ENCODE peak calls at places on chromosomes 7 and 10, in six cellular contexts. One of them, this sample, is unnamed.

GRCh38 chr10:99344715-99345114 is 15.6 kb downstream of the CNNM1 start:
- DNase-seq in K562: no peak
- DNase-seq in sigmoid colon: no peak
- DNase-seq in cardiac muscle cell: no peak
- DNase-seq in foreskin keratinocyte: no peak
- DNase-seq in Peyer's patch: no peak
- DNase-seq in this sample: no peak

GRCh38 chr10:581776-582330 is 107.6 kb downstream of the DIP2C start:
- DNase-seq in K562: no peak
- DNase-seq in foreskin keratinocyte: no peak
- DNase-seq in sigmoid colon: no peak
- DNase-seq in Peyer's patch: no peak
- DNase-seq in cardiac muscle cell: no peak
- DNase-seq in this sample: no peak

GRCh38 chr10:17425584-17426262 is 28.7 kb downstream of the ST8SIA6 start:
- DNase-seq in cardiac muscle cell: no peak
- DNase-seq in foreskin keratinocyte: no peak
- DNase-seq in sigmoid colon: no peak
- DNase-seq in Peyer's patch: no peak
- DNase-seq in K562: peak; percentile 97
- DNase-seq in this sample: no peak

GRCh38 chr7:44276571-44277101 is 48.8 kb downstream of the CAMK2B start:
- DNase-seq in Peyer's patch: no peak
- DNase-seq in sigmoid colon: peak; percentile 37
- DNase-seq in foreskin keratinocyte: no peak
- DNase-seq in K562: no peak
- DNase-seq in cardiac muscle cell: no peak
- DNase-seq in this sample: no peak

GRCh38 chr10:22945934-22946673 is 18.3 kb downstream of the ARMC3 start:
- DNase-seq in cardiac muscle cell: no peak
- DNase-seq in foreskin keratinocyte: no peak
- DNase-seq in Peyer's patch: no peak
- DNase-seq in sigmoid colon: no peak
- DNase-seq in K562: no peak
- DNase-seq in this sample: no peak

GRCh38 chr10:74223755-74224530 is 72.9 kb downstream of the ADK start:
- DNase-seq in foreskin keratinocyte: peak; percentile 90
- DNase-seq in cardiac muscle cell: peak; percentile 32
- DNase-seq in Peyer's patch: no peak
- DNase-seq in sigmoid colon: no peak
- DNase-seq in K562: no peak
- DNase-seq in this sample: peak; percentile 91

GRCh38 chr10:81831060-81831459 is 43.9 kb upstream of the NRG3 start:
- DNase-seq in Peyer's patch: no peak
- DNase-seq in foreskin keratinocyte: no peak
- DNase-seq in K562: no peak
- DNase-seq in sigmoid colon: no peak
- DNase-seq in cardiac muscle cell: no peak
- DNase-seq in this sample: no peak

GRCh38 chr7:157006205-157006747 is 4.2 kb downstream of the MNX1 start:
- DNase-seq in foreskin keratinocyte: no peak
- DNase-seq in Peyer's patch: no peak
- DNase-seq in cardiac muscle cell: no peak
- DNase-seq in K562: no peak
- DNase-seq in sigmoid colon: no peak
- DNase-seq in this sample: no peak

GRCh38 chr10:79102056-79102874 is 33.5 kb downstream of the ZMIZ1 start:
- DNase-seq in Peyer's patch: no peak
- DNase-seq in foreskin keratinocyte: peak; percentile 9
- DNase-seq in sigmoid colon: peak; percentile 93
- DNase-seq in K562: peak; percentile 44
- DNase-seq in cardiac muscle cell: peak; percentile 34
- DNase-seq in this sample: peak; percentile 73

GRCh38 chr10:99859585-99859984 is 77.1 kb downstream of the ABCC2 start:
- DNase-seq in cardiac muscle cell: no peak
- DNase-seq in sigmoid colon: no peak
- DNase-seq in Peyer's patch: no peak
- DNase-seq in K562: peak; percentile 18
- DNase-seq in foreskin keratinocyte: no peak
- DNase-seq in this sample: no peak

GRCh38 chr10:104622598-104623209 is 18.4 kb upstream of the SORCS3 start:
- DNase-seq in sigmoid colon: no peak
- DNase-seq in K562: peak; percentile 14
- DNase-seq in cardiac muscle cell: no peak
- DNase-seq in Peyer's patch: no peak
- DNase-seq in foreskin keratinocyte: peak; percentile 47
- DNase-seq in this sample: peak; percentile 78

GRCh38 chr7:117951285-117951684 is 78.0 kb upstream of the CTTNBP2 start:
- DNase-seq in K562: no peak
- DNase-seq in sigmoid colon: no peak
- DNase-seq in foreskin keratinocyte: peak; percentile 92
- DNase-seq in cardiac muscle cell: no peak
- DNase-seq in Peyer's patch: no peak
- DNase-seq in this sample: peak; percentile 68

GRCh38 chr7:27145884-27146401 is 1.6 kb downstream of the HOXA6 start:
- DNase-seq in sigmoid colon: no peak
- DNase-seq in foreskin keratinocyte: no peak
- DNase-seq in cardiac muscle cell: no peak
- DNase-seq in Peyer's patch: no peak
- DNase-seq in K562: no peak
- DNase-seq in this sample: no peak

GRCh38 chr7:131723926-131724325 is 167.5 kb upstream of the PODXL start:
- DNase-seq in sigmoid colon: no peak
- DNase-seq in cardiac muscle cell: peak; percentile 21
- DNase-seq in K562: no peak
- DNase-seq in foreskin keratinocyte: peak; percentile 2
- DNase-seq in Peyer's patch: no peak
- DNase-seq in this sample: no peak

GRCh38 chr10:118590334-118590733 is 5.1 kb downstream of the PRLHR start:
- DNase-seq in cardiac muscle cell: peak; percentile 66
- DNase-seq in foreskin keratinocyte: peak; percentile 42
- DNase-seq in K562: no peak
- DNase-seq in sigmoid colon: no peak
- DNase-seq in Peyer's patch: no peak
- DNase-seq in this sample: peak; percentile 34

GRCh38 chr10:35413985-35414861 is 77.9 kb downstream of the CCNY start:
- DNase-seq in foreskin keratinocyte: peak; percentile 41
- DNase-seq in Peyer's patch: no peak
- DNase-seq in sigmoid colon: peak; percentile 56
- DNase-seq in cardiac muscle cell: no peak
- DNase-seq in K562: peak; percentile 85
- DNase-seq in this sample: no peak

GRCh38 chr7:97461596-97461995 is 270.3 kb upstream of the TAC1 start:
- DNase-seq in cardiac muscle cell: no peak
- DNase-seq in Peyer's patch: no peak
- DNase-seq in K562: no peak
- DNase-seq in foreskin keratinocyte: no peak
- DNase-seq in sigmoid colon: no peak
- DNase-seq in this sample: no peak

GRCh38 chr10:85213493-85213892 is 885.1 kb downstream of the CCSER2 start:
- DNase-seq in Peyer's patch: no peak
- DNase-seq in K562: no peak
- DNase-seq in foreskin keratinocyte: no peak
- DNase-seq in sigmoid colon: no peak
- DNase-seq in cardiac muscle cell: no peak
- DNase-seq in this sample: no peak

GRCh38 chr7:87895363-87895762 is 19.1 kb downstream of the DBF4 start:
- DNase-seq in Peyer's patch: no peak
- DNase-seq in cardiac muscle cell: no peak
- DNase-seq in sigmoid colon: no peak
- DNase-seq in foreskin keratinocyte: no peak
- DNase-seq in K562: no peak
- DNase-seq in this sample: no peak

GRCh38 chr7:87899258-87899657 is 23.0 kb downstream of the DBF4 start:
- DNase-seq in foreskin keratinocyte: no peak
- DNase-seq in Peyer's patch: no peak
- DNase-seq in cardiac muscle cell: no peak
- DNase-seq in sigmoid colon: no peak
- DNase-seq in K562: no peak
- DNase-seq in this sample: no peak
- H3K27ac ChIP-seq in foreskin keratinocyte: no peak overlapping the region
- H3K27ac ChIP-seq in Peyer's patch: no peak overlapping the region
- H3K27ac ChIP-seq in cardiac muscle cell: no peak overlapping the region
- H3K27ac ChIP-seq in sigmoid colon: no peak overlapping the region
- H3K27ac ChIP-seq in K562: no peak overlapping the region
- H3K27ac ChIP-seq in this sample: no peak overlapping the region

GRCh38 chr7:14637968-14638367 is 264.6 kb downstream of the DGKB start:
- DNase-seq in Peyer's patch: no peak
- DNase-seq in cardiac muscle cell: peak; percentile 2
- DNase-seq in foreskin keratinocyte: no peak
- DNase-seq in K562: no peak
- DNase-seq in sigmoid colon: no peak
- DNase-seq in this sample: no peak
- TF ChIP-seq CTCF in Peyer's patch: no peak
- TF ChIP-seq CTCF in cardiac muscle cell: no peak
- TF ChIP-seq CTCF in foreskin keratinocyte: peak; percentile 24
- TF ChIP-seq CTCF in K562: no peak
- TF ChIP-seq CTCF in sigmoid colon: no peak
- TF ChIP-seq CTCF in this sample: peak; percentile 15

GRCh38 chr7:120876922-120877321 is 19.0 kb upstream of the TSPAN12 start:
- DNase-seq in foreskin keratinocyte: peak; percentile 28
- DNase-seq in Peyer's patch: no peak
- DNase-seq in K562: no peak
- DNase-seq in cardiac muscle cell: no peak
- DNase-seq in sigmoid colon: no peak
- DNase-seq in this sample: no peak
- H3K27ac ChIP-seq in foreskin keratinocyte: no peak overlapping the region
- H3K27ac ChIP-seq in Peyer's patch: no peak overlapping the region
- H3K27ac ChIP-seq in K562: no peak overlapping the region
- H3K27ac ChIP-seq in cardiac muscle cell: no peak overlapping the region
- H3K27ac ChIP-seq in sigmoid colon: no peak overlapping the region
- H3K27ac ChIP-seq in this sample: no peak overlapping the region

DNA sequence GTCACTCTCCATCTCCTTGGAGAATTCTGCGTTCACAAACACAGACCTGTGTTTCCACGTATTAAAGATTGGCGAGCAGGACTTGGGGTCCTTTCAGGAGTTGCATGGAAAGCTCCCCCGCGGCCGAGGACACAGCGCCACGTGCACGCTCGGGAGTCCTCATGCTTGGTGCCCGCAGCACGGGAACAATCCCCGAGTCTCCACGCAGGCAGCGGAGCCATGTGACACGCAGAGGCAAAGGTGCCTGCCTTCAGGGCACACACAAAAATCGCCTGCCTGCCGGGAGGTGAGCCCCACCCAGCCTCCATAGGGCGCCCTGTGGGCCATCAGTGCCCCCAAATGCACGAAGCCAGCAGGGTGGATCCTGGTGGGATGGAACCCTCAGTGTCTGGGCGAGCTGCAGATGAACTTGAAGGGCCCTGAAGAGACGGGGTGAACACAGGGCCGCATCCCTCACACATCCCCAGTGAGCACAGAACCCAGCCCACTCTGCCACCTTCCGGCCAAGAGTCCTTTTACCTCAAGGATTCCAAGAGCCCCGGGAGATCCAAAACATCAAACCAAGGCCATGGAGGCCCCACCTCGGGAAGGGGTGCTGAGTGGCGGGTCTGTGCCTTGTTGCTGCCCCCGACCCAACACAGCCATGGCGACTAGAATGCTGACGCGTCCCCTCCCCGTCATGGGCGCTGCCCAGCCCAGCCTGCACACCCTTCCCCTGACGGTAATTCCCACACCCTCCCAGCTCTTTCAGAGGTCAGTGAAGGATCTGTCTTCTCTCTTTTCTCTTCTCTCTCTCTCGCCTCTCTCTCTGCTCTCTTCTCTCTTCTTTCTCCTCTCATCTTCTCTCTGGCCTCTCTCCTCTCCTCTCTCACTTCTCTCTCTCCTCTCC is 55.9 kb downstream of the CFAP46 start:
- DNase-seq in cardiac muscle cell: peak; percentile 9
- DNase-seq in sigmoid colon: peak; percentile 56
- DNase-seq in K562: no peak
- DNase-seq in foreskin keratinocyte: no peak
- DNase-seq in Peyer's patch: no peak
- DNase-seq in this sample: no peak
- TF ChIP-seq CTCF in cardiac muscle cell: no peak
- TF ChIP-seq CTCF in sigmoid colon: no peak
- TF ChIP-seq CTCF in K562: no peak
- TF ChIP-seq CTCF in foreskin keratinocyte: peak; percentile 27
- TF ChIP-seq CTCF in Peyer's patch: no peak
- TF ChIP-seq CTCF in this sample: no peak

DNA sequence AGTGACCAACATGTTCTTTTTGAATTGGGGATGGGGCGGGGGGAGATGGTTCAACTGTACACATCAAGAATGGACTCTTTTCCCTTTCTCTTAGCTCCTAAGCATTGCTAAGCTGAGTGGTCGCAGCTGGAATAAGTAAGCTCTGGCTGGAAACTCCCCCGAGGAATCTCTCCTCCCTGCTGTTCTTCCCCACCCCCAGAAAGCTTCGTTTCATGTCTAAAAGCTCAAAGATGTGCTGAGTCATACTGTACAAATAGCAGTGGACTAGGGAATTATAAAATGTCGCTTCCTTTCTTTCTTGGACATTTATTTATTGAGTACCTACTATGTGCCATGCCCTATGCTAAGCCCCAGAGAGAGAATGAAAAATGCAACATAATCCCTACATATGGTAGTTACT is 191.1 kb upstream of the ADO start:
- DNase-seq in cardiac muscle cell: peak; percentile 78
- DNase-seq in K562: peak; percentile 11
- DNase-seq in foreskin keratinocyte: no peak
- DNase-seq in Peyer's patch: no peak
- DNase-seq in sigmoid colon: no peak
- DNase-seq in this sample: no peak
- H3K27ac ChIP-seq in cardiac muscle cell: no peak overlapping the region
- H3K27ac ChIP-seq in K562: no peak overlapping the region
- H3K27ac ChIP-seq in foreskin keratinocyte: no peak overlapping the region
- H3K27ac ChIP-seq in Peyer's patch: no peak overlapping the region
- H3K27ac ChIP-seq in sigmoid colon: no peak overlapping the region
- H3K27ac ChIP-seq in this sample: no peak overlapping the region

GRCh38 chr7:42573904-42574692 is 337.1 kb upstream of the GLI3 start:
- DNase-seq in sigmoid colon: no peak
- DNase-seq in foreskin keratinocyte: no peak
- DNase-seq in K562: no peak
- DNase-seq in Peyer's patch: no peak
- DNase-seq in cardiac muscle cell: peak; percentile 47
- DNase-seq in this sample: no peak

GRCh38 chr7:42575161-42575560 is 336.7 kb downstream of the C7orf25 start:
- DNase-seq in K562: no peak
- DNase-seq in foreskin keratinocyte: no peak
- DNase-seq in Peyer's patch: no peak
- DNase-seq in sigmoid colon: no peak
- DNase-seq in cardiac muscle cell: peak; percentile 6
- DNase-seq in this sample: no peak

GRCh38 chr7:42572561-42572960 is 335.6 kb upstream of the GLI3 start:
- DNase-seq in K562: no peak
- DNase-seq in cardiac muscle cell: no peak
- DNase-seq in foreskin keratinocyte: no peak
- DNase-seq in Peyer's patch: no peak
- DNase-seq in sigmoid colon: no peak
- DNase-seq in this sample: no peak

GRCh38 chr7:42572046-42572445 is 335.0 kb upstream of the GLI3 start:
- DNase-seq in sigmoid colon: no peak
- DNase-seq in cardiac muscle cell: no peak
- DNase-seq in K562: no peak
- DNase-seq in foreskin keratinocyte: no peak
- DNase-seq in Peyer's patch: no peak
- DNase-seq in this sample: no peak

GRCh38 chr7:42574693-42575084 is 337.2 kb downstream of the C7orf25 start:
- DNase-seq in sigmoid colon: no peak
- DNase-seq in Peyer's patch: no peak
- DNase-seq in foreskin keratinocyte: no peak
- DNase-seq in K562: no peak
- DNase-seq in cardiac muscle cell: peak; percentile 20
- DNase-seq in this sample: no peak
- TF ChIP-seq CTCF in sigmoid colon: peak; percentile 13
- TF ChIP-seq CTCF in Peyer's patch: no peak
- TF ChIP-seq CTCF in foreskin keratinocyte: peak; percentile 66
- TF ChIP-seq CTCF in K562: no peak
- TF ChIP-seq CTCF in cardiac muscle cell: peak; percentile 27
- TF ChIP-seq CTCF in this sample: no peak

GRCh38 chr10:88999629-89000028 is 9.0 kb downstream of the FAS start:
- DNase-seq in foreskin keratinocyte: no peak
- DNase-seq in sigmoid colon: no peak
- DNase-seq in cardiac muscle cell: peak; percentile 65
- DNase-seq in Peyer's patch: no peak
- DNase-seq in K562: no peak
- DNase-seq in this sample: peak; percentile 28
- H3K27ac ChIP-seq in foreskin keratinocyte: peak overlapping the region; percentile 3
- H3K27ac ChIP-seq in sigmoid colon: peak overlapping the region; percentile 62
- H3K27ac ChIP-seq in cardiac muscle cell: no peak overlapping the region
- H3K27ac ChIP-seq in Peyer's patch: no peak overlapping the region
- H3K27ac ChIP-seq in K562: no peak overlapping the region
- H3K27ac ChIP-seq in this sample: no peak overlapping the region